ENCODE peak calls at places on chromosomes 16 and 17, in ten cellular contexts. O is colonic mucosa, E is astrocyte of the spinal cord, X is progenitor cell of endocrine pancreas, N is fibroblast of pulmonary artery, B is AG09319, V is IMR-90, F is neural crest cell, R is heart right ventricle, G is GM12864. J is an unnamed sample.

GRCh38 chr16:4032768-4033167 is 83.5 kb downstream of the ADCY9 start:
- DNase-seq in O (peak; percentile 84), E (peak; percentile 32), X (no peak), N (no peak), B (no peak), V (peak; percentile 52), F (no peak), R (peak; percentile 16), G (no peak), J (no peak)

GRCh38 chr16:78303946-78304345 is 204.5 kb downstream of the WWOX start:
- DNase-seq in O (no peak), E (no peak), X (no peak), N (no peak), B (no peak), V (no peak), F (no peak), R (no peak), G (no peak), J (no peak)

GRCh38 chr17:40350410-40351184 is 13.9 kb downstream of the GJD3 start:
- DNase-seq in O (peak; percentile 28), E (no peak), X (peak; percentile 62), N (peak; percentile 69), B (no peak), V (no peak), F (peak; percentile 86), R (no peak), G (no peak), J (no peak)

GRCh38 chr17:60163108-60163784 is 13.5 kb downstream of the CA4 start:
- DNase-seq in O (no peak), E (no peak), X (no peak), N (no peak), B (no peak), V (no peak), F (no peak), R (peak; percentile 56), G (no peak), J (no peak)

GRCh38 chr17:45013021-45013997 is 38.1 kb downstream of the DCAKD start:
- DNase-seq in O (peak; percentile 29), E (peak; percentile 51), X (no peak), N (no peak), B (no peak), V (no peak), F (no peak), R (peak; percentile 23), G (no peak), J (no peak)

GRCh38 chr17:13114601-13115024 is 96.8 kb upstream of the ELAC2 start:
- DNase-seq in O (peak; percentile 19), E (peak; percentile 45), X (peak; percentile 29), N (peak; percentile 39), B (peak; percentile 36), V (peak; percentile 28), F (peak; percentile 59), R (peak; percentile 10), G (no peak), J (no peak)

GRCh38 chr17:70110443-70110880 is 35.4 kb downstream of the KCNJ16 start:
- DNase-seq in O (no peak), E (peak; percentile 89), X (no peak), N (peak; percentile 67), B (no peak), V (peak; percentile 36), F (no peak), R (peak; percentile 49), G (no peak), J (no peak)

GRCh38 chr17:65123757-65124675 is 13.2 kb upstream of the RGS9 start:
- DNase-seq in O (peak; percentile 43), E (no peak), X (no peak), N (peak; percentile 56), B (no peak), V (peak; percentile 76), F (no peak), R (no peak), G (no peak), J (no peak)

GRCh38 chr16:85166281-85166680 is 54.0 kb upstream of the CIBAR2 start:
- DNase-seq in O (no peak), E (no peak), X (no peak), N (no peak), B (no peak), V (peak; percentile 36), F (no peak), R (no peak), G (no peak), J (no peak)

GRCh38 chr16:64910351-64910750 is 211.5 kb downstream of the CDH11 start:
- DNase-seq in O (peak; percentile 18), E (peak; percentile 92), X (no peak), N (peak; percentile 95), B (peak; percentile 7), V (peak; percentile 96), F (no peak), R (peak; percentile 77), G (no peak), J (peak; percentile 90)

GRCh38 chr17:9645858-9646555 is 690 bp downstream of the USP43 start:
- DNase-seq in O (peak; percentile 80), E (peak; percentile 36), X (peak; percentile 60), N (no peak), B (no peak), V (no peak), F (peak; percentile 30), R (peak; percentile 8), G (no peak), J (peak; percentile 86)

GRCh38 chr17:80854220-80854619 is 137.4 kb upstream of the CHMP6 start:
- DNase-seq in O (no peak), E (no peak), X (no peak), N (no peak), B (no peak), V (no peak), F (no peak), R (no peak), G (no peak), J (no peak)

GRCh38 chr17:34637548-34638525 is 58.5 kb downstream of the TMEM132E start:
- DNase-seq in O (peak; percentile 82), E (peak; percentile 31), X (peak; percentile 69), N (peak; percentile 70), B (peak; percentile 10), V (peak; percentile 56), F (peak; percentile 89), R (peak; percentile 75), G (peak; percentile 1), J (no peak)

GRCh38 chr17:73048170-73048569 is 44.3 kb downstream of the SLC39A11 start:
- DNase-seq in O (no peak), E (no peak), X (no peak), N (no peak), B (no peak), V (no peak), F (no peak), R (no peak), G (no peak), J (no peak)

GRCh38 chr17:68840073-68840472 is 115.1 kb downstream of the ABCA8 start:
- DNase-seq in O (no peak), E (no peak), X (no peak), N (no peak), B (no peak), V (no peak), F (no peak), R (no peak), G (no peak), J (no peak)

GRCh38 chr16:10013364-10013763 is 168.9 kb downstream of the GRIN2A start:
- DNase-seq in O (no peak), E (no peak), X (no peak), N (no peak), B (no peak), V (no peak), F (no peak), R (no peak), G (no peak), J (no peak)

GRCh38 chr17:42183741-42184711 is 1.2 kb downstream of the HCRT start:
- DNase-seq in O (peak; percentile 76), E (peak; percentile 61), X (peak; percentile 79), N (peak; percentile 77), B (peak; percentile 31), V (peak; percentile 63), F (peak; percentile 84), R (peak; percentile 61), G (no peak), J (peak; percentile 89)

GRCh38 chr17:46851029-46851741 is at the start of gene WNT9B:
- DNase-seq in O (peak; percentile 78), E (no peak), X (peak; percentile 53), N (no peak), B (no peak), V (no peak), F (no peak), R (no peak), G (no peak), J (no peak)
- TF ChIP-seq CTCF in O (no peak), E (no peak), X (no peak), N (no peak), B (no peak), V (peak; percentile 2), F (no peak), R (peak; percentile 23), G (no peak), J (peak; percentile 23)

DNA sequence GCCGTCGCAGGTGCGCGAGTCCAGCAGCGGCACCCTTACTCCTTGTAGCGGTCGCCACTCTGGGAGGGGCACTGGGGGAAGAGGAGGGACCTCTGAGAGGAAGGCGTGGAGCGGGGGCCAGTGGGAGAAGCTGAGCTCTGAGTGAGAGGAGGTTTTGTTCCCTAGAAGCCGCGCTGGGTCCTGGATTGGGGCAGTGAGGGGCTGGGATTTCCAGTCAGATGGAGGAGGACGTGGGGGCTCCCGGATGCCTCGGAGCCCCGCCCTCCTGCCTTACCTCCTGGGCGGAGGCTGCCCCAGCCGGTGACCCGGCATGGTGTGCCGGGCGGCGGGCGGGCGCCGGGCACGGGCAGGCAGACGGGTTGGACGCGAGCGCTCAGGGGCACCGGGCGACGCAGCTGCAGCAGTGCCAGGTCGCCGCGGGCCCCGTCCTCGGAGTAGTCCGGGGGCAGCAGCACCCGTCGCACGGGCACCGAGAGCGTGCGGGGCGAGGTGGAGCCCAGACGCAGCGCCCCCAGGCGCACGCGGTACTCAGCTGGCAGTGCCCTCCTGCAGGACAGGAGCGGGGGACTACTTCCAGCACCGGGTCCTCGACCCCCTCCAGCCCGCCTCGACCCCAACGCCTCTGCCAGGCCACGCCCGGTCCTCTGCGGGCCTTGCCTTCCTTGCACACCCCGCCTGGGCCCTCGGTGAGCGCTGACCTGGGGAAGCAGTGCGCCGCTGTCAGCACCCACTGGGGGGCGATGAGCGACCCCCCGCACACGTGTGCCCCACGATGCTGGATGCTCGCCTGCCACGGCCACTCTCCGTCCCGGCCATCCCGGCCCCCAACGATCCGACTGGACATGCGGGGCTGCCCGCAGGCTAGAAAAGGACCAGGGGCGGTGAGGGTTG is 2.0 kb downstream of the PRSS33 start:
- DNase-seq in O (no peak), E (no peak), X (no peak), N (no peak), B (no peak), V (no peak), F (no peak), R (no peak), G (no peak), J (no peak)
- TF ChIP-seq CTCF in O (no peak), E (no peak), X (no peak), N (no peak), B (no peak), V (peak; percentile 6), F (no peak), R (no peak), G (no peak), J (no peak)

GRCh38 chr16:28204622-28205021 is 7.1 kb downstream of the XPO6 start:
- DNase-seq in O (no peak), E (no peak), X (no peak), N (no peak), B (no peak), V (no peak), F (no peak), R (no peak), G (no peak), J (no peak)
- TF ChIP-seq CTCF in O (no peak), E (no peak), X (no peak), N (no peak), B (no peak), V (no peak), F (no peak), R (no peak), G (no peak), J (no peak)

GRCh38 chr17:55238931-55239297 is 25.8 kb upstream of the HLF start:
- DNase-seq in O (peak; percentile 24), E (no peak), X (no peak), N (no peak), B (no peak), V (no peak), F (no peak), R (peak; percentile 11), G (no peak), J (no peak)
- TF ChIP-seq CTCF in O (no peak), E (no peak), X (no peak), N (no peak), B (no peak), V (no peak), F (no peak), R (no peak), G (no peak), J (no peak)

J was measured in osteocyte.